ENCODE peak calls at places on chromosome 3, in nine cellular contexts. L, R, S, D, I, K, Q, B and H are unnamed samples.

GRCh38 chr3:81871358-81872152 is 110.1 kb upstream of the GBE1 start:
- DNase-seq in D (no peak), B (no peak), K (peak; percentile 32), I (no peak), L (no peak), R (no peak), S (no peak), Q (no peak), H (no peak)

GRCh38 chr3:46705022-46705530 is 3.9 kb downstream of the TMIE start:
- DNase-seq in D (peak; percentile 71), Q (peak; percentile 51), K (peak; percentile 78), S (peak; percentile 51), I (peak; percentile 57), R (peak; percentile 80), B (peak; percentile 80), L (peak; percentile 76), H (peak; percentile 78)

GRCh38 chr3:128427872-128428822 is 38.5 kb downstream of the DNAJB8 start:
- DNase-seq in L (no peak), B (no peak), I (no peak), D (no peak), S (no peak), Q (no peak), R (no peak), K (no peak), H (no peak)

GRCh38 chr3:149174901-149175300 is 45.5 kb downstream of the HPS3 start:
- DNase-seq in L (no peak), B (no peak), K (no peak), D (no peak), S (no peak), Q (no peak), R (no peak), I (no peak), H (peak; percentile 49)

GRCh38 chr3:39361252-39361927 is 21.8 kb upstream of the SLC25A38 start:
- DNase-seq in Q (peak; percentile 25), B (no peak), K (no peak), D (no peak), S (no peak), I (no peak), R (peak; percentile 54), L (no peak), H (no peak)

GRCh38 chr3:183868804-183869203 is 15.9 kb downstream of the PARL start:
- DNase-seq in Q (no peak), S (no peak), K (no peak), L (no peak), R (no peak), D (no peak), I (no peak), B (no peak), H (no peak)

GRCh38 chr3:32420138-32420981 is 28.7 kb downstream of the CMTM7 start:
- DNase-seq in L (no peak), I (peak; percentile 98), B (no peak), S (peak; percentile 43), R (no peak), Q (no peak), K (peak; percentile 73), D (no peak), H (peak; percentile 76)

GRCh38 chr3:158711886-158712285 is 20.4 kb downstream of the RARRES1 start:
- DNase-seq in R (no peak), D (no peak), B (no peak), S (peak; percentile 55), I (peak; percentile 64), K (no peak), L (no peak), Q (no peak), H (no peak)

GRCh38 chr3:136078421-136079364 is 113.2 kb downstream of the PPP2R3A start:
- DNase-seq in D (no peak), R (no peak), K (peak; percentile 23), I (no peak), L (no peak), S (peak; percentile 6), Q (no peak), B (no peak), H (no peak)

GRCh38 chr3:189324538-189325138 is 152.9 kb downstream of the TPRG1 start:
- DNase-seq in K (no peak), D (peak; percentile 19), S (peak; percentile 62), Q (peak; percentile 61), R (peak; percentile 81), L (no peak), B (peak; percentile 69), I (peak; percentile 99), H (peak; percentile 87)

GRCh38 chr3:151775314-151776258 is 38.3 kb upstream of the AADAC start:
- DNase-seq in L (no peak), S (no peak), Q (no peak), K (no peak), I (no peak), D (no peak), B (no peak), R (no peak), H (no peak)

GRCh38 chr3:172087827-172088580 is 48.6 kb downstream of the FNDC3B start:
- DNase-seq in Q (no peak), B (no peak), K (no peak), D (no peak), I (peak; percentile 57), S (no peak), R (no peak), L (no peak), H (no peak)

GRCh38 chr3:8575364-8576104 is 69.1 kb downstream of the SSUH2 start:
- DNase-seq in R (no peak), L (no peak), Q (no peak), I (peak; percentile 12), S (no peak), D (no peak), K (no peak), B (no peak), H (no peak)

GRCh38 chr3:40044487-40044886 is 235.1 kb downstream of the MYRIP start:
- DNase-seq in I (peak; percentile 97), D (no peak), Q (no peak), B (no peak), R (no peak), L (no peak), K (no peak), S (no peak), H (no peak)

GRCh38 chr3:21435871-21436270 is 315.1 kb downstream of the ZNF385D start:
- DNase-seq in K (no peak), D (no peak), I (peak; percentile 95), S (no peak), R (no peak), L (no peak), B (no peak), Q (no peak), H (no peak)

GRCh38 chr3:112644453-112644852 is 3.5 kb upstream of the CCDC80 start:
- DNase-seq in Q (no peak), L (no peak), B (no peak), S (no peak), D (no peak), I (no peak), R (no peak), K (peak; percentile 22), H (no peak)
- H3K4me1 ChIP-seq in Q (peaks cover 8% of the 10 kb centered on the region), L (peaks cover 7% of the 10 kb centered on the region), B (no peaks in the 10 kb centered on the region), S (peaks cover 76% of the 10 kb centered on the region), D (no peaks in the 10 kb centered on the region), I (peaks cover 54% of the 10 kb centered on the region), R (peaks cover 3% of the 10 kb centered on the region), K (peaks cover 56% of the 10 kb centered on the region), H (peaks cover 43% of the 10 kb centered on the region)

GRCh38 chr3:72224804-72225509 is 440.0 kb upstream of the PROK2 start:
- DNase-seq in B (no peak), I (no peak), K (no peak), R (no peak), S (peak; percentile 15), D (no peak), L (no peak), Q (no peak), H (no peak)
- H3K4me3 ChIP-seq in B (no peak overlapping the region), I (no peak overlapping the region), K (no peak overlapping the region), R (no peak overlapping the region), S (no peak overlapping the region), D (no peak overlapping the region), L (no peak overlapping the region), Q (no peak overlapping the region), H (no peak overlapping the region)

GRCh38 chr3:104526901-104527401 is 839.8 kb upstream of the ALCAM start:
- DNase-seq in S (no peak), I (no peak), Q (no peak), K (no peak), R (no peak), L (no peak), B (no peak), D (no peak), H (no peak)
- H3K4me1 ChIP-seq in S (no peaks in the 10 kb centered on the region), I (no peaks in the 10 kb centered on the region), Q (no peaks in the 10 kb centered on the region), K (peaks cover 11% of the 10 kb centered on the region), R (no peaks in the 10 kb centered on the region), L (no peaks in the 10 kb centered on the region), B (no peaks in the 10 kb centered on the region), D (no peaks in the 10 kb centered on the region), H (no peaks in the 10 kb centered on the region)

GRCh38 chr3:124985358-124985757 is 50.8 kb upstream of the MUC13 start:
- DNase-seq in S (peak; percentile 33), L (no peak), Q (no peak), B (no peak), R (no peak), I (peak; percentile 18), D (no peak), K (no peak), H (no peak)

GRCh38 chr3:124984754-124985153 is 50.2 kb upstream of the MUC13 start:
- DNase-seq in R (no peak), K (no peak), L (no peak), D (no peak), I (no peak), B (no peak), S (no peak), Q (no peak), H (no peak)

GRCh38 chr3:124982855-124983254 is 48.3 kb upstream of the MUC13 start:
- DNase-seq in L (no peak), I (no peak), S (no peak), Q (no peak), D (no peak), R (no peak), B (no peak), K (no peak), H (no peak)

GRCh38 chr3:124981472-124981871 is 46.9 kb upstream of the MUC13 start:
- DNase-seq in R (no peak), Q (no peak), B (no peak), L (no peak), I (no peak), S (no peak), D (no peak), K (no peak), H (no peak)

DNA sequence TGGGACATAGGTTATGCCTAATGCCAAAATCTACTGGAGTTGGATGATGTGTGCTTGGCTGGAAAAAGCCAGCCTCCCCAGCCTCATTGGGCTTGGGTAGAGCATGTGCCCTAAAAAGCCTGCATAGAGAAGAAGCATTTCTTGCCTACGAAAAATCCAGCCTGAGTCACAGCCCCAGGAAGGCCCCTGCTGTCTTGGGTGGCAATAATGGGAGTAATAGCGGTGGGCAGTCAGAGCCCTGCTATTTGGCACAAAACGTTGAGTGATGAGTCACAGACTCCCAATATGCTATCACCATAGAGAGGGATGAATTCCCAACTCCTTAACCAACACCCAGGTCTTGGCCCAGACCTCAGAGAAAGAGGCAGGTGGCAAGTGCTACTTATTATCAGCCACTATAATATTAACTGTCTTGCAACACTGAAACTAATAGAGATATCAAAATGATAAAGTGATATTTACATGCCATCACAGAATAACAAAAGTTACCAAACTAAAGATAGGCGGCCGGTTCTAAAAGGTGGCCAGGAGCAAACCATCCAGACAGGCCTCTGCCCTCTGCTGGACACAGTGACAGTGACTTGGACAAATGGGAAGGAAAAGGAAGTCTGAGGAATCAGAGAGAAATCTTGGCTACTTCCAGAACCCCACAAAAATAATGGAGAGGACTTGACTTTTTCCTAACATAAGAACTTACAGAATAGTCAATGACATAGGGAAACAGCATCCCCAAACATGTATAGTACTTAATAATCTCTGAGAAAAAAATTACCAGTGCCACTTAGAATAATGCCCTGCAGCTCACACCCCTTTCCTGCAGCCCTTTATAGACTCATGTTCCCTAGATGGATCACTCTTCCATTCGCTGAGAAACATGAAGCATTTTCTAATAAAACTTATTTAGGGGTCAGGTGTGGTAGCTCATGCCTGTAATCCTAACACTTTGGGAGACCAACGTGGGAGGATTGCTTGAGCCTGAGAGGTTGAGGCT is 51.9 kb upstream of the MUC13 start:
- DNase-seq in Q (no peak), D (no peak), K (peak; percentile 66), L (no peak), S (peak; percentile 72), B (peak; percentile 56), I (peak; percentile 71), R (no peak), H (no peak)
- H3K4me3 ChIP-seq in Q (no peak overlapping the region), D (no peak overlapping the region), K (no peak overlapping the region), L (no peak overlapping the region), S (no peak overlapping the region), B (no peak overlapping the region), I (no peak overlapping the region), R (no peak overlapping the region), H (no peak overlapping the region)